ENCODE peak calls at places on chromosomes 2 and 18, in five cellular contexts. One of them, this sample, is unnamed.

GRCh38 chr18:12304351-12305210 is 3.5 kb upstream of the TUBB6 start:
- DNase-seq in HepG2: no peak
- DNase-seq in K562: peak; percentile 44
- DNase-seq in WTC11: no peak
- DNase-seq in GM12878: no peak
- DNase-seq in this sample: no peak

GRCh38 chr2:173854840-173855239 is 110.3 kb downstream of the SP3 start:
- DNase-seq in K562: no peak
- DNase-seq in WTC11: no peak
- DNase-seq in GM12878: no peak
- DNase-seq in HepG2: no peak
- DNase-seq in this sample: peak; percentile 9

GRCh38 chr2:190533175-190533967 is 1.2 kb downstream of the NEMP2 start:
- DNase-seq in K562: peak; percentile 24
- DNase-seq in GM12878: no peak
- DNase-seq in HepG2: no peak
- DNase-seq in WTC11: no peak
- DNase-seq in this sample: no peak

GRCh38 chr2:132668189-132668833 is 1.7 kb downstream of the LYPD1 start:
- DNase-seq in WTC11: peak; percentile 67
- DNase-seq in GM12878: no peak
- DNase-seq in HepG2: no peak
- DNase-seq in K562: no peak
- DNase-seq in this sample: peak; percentile 21

GRCh38 chr2:121999273-121999672 is 243.8 kb downstream of the TSN start:
- DNase-seq in K562: peak; percentile 52
- DNase-seq in HepG2: no peak
- DNase-seq in GM12878: no peak
- DNase-seq in WTC11: no peak
- DNase-seq in this sample: no peak

GRCh38 chr2:208491648-208492047 is 85.1 kb downstream of the PTH2R start:
- DNase-seq in WTC11: no peak
- DNase-seq in K562: peak; percentile 34
- DNase-seq in GM12878: no peak
- DNase-seq in HepG2: no peak
- DNase-seq in this sample: no peak

GRCh38 chr2:239238839-239239606 is 161.8 kb downstream of the HDAC4 start:
- DNase-seq in GM12878: no peak
- DNase-seq in HepG2: no peak
- DNase-seq in K562: no peak
- DNase-seq in WTC11: no peak
- DNase-seq in this sample: no peak

GRCh38 chr2:74497777-74498499 is 1.5 kb downstream of the LBX2 start:
- DNase-seq in K562: no peak
- DNase-seq in WTC11: peak; percentile 71
- DNase-seq in GM12878: no peak
- DNase-seq in HepG2: no peak
- DNase-seq in this sample: no peak

GRCh38 chr2:130375291-130376266 is 19.7 kb downstream of the PTPN18 start:
- DNase-seq in K562: no peak
- DNase-seq in HepG2: no peak
- DNase-seq in WTC11: no peak
- DNase-seq in GM12878: no peak
- DNase-seq in this sample: no peak

GRCh38 chr2:198762456-198762855 is 695.3 kb downstream of the SATB2 start:
- DNase-seq in GM12878: no peak
- DNase-seq in WTC11: no peak
- DNase-seq in K562: no peak
- DNase-seq in HepG2: no peak
- DNase-seq in this sample: no peak

GRCh38 chr2:70898363-70899240 is 37.1 kb upstream of the ATP6V1B1 start:
- DNase-seq in HepG2: no peak
- DNase-seq in WTC11: peak; percentile 58
- DNase-seq in GM12878: no peak
- DNase-seq in K562: no peak
- DNase-seq in this sample: no peak

DNA sequence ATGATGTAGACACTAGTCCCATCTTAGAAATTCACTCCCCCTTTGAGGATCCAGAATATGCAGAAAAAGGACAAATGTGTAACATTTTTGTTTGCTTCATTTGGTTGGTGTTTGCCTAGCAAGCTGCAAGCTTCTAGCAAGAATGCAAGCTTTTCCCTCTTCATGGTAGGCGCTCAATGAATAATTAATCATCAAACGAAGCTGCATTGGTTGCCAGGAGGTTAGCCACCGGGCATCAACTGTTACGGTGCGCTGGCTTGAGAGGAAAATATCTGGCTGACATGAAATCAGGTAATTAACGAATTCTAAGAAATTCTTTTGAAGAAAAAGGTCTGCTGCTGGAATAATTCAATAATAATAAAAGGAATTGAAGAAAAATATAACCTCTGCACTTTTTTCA is 341.0 kb upstream of the KYNU start:
- DNase-seq in HepG2: no peak
- DNase-seq in WTC11: no peak
- DNase-seq in K562: no peak
- DNase-seq in GM12878: no peak
- DNase-seq in this sample: no peak
- TF ChIP-seq ESRRA in HepG2: no peak
- TF ChIP-seq ESRRA in WTC11: no peak
- TF ChIP-seq ESRRA in K562: no peak
- TF ChIP-seq ESRRA in GM12878: no peak
- TF ChIP-seq ESRRA in this sample: no peak

GRCh38 chr18:37230762-37231161 is 334.8 kb downstream of the CELF4 start:
- DNase-seq in WTC11: no peak
- DNase-seq in GM12878: no peak
- DNase-seq in K562: no peak
- DNase-seq in HepG2: no peak
- DNase-seq in this sample: no peak
- TF ChIP-seq USF2 in WTC11: no peak
- TF ChIP-seq USF2 in GM12878: no peak
- TF ChIP-seq USF2 in K562: no peak
- TF ChIP-seq USF2 in HepG2: no peak
- TF ChIP-seq USF2 in this sample: no peak

GRCh38 chr18:23802817-23803216 is 113.6 kb downstream of the LAMA3 start:
- DNase-seq in GM12878: no peak
- DNase-seq in WTC11: no peak
- DNase-seq in K562: no peak
- DNase-seq in HepG2: no peak
- DNase-seq in this sample: no peak
- TF ChIP-seq ESRRA in GM12878: no peak
- TF ChIP-seq ESRRA in WTC11: no peak
- TF ChIP-seq ESRRA in K562: no peak
- TF ChIP-seq ESRRA in HepG2: no peak
- TF ChIP-seq ESRRA in this sample: no peak

DNA sequence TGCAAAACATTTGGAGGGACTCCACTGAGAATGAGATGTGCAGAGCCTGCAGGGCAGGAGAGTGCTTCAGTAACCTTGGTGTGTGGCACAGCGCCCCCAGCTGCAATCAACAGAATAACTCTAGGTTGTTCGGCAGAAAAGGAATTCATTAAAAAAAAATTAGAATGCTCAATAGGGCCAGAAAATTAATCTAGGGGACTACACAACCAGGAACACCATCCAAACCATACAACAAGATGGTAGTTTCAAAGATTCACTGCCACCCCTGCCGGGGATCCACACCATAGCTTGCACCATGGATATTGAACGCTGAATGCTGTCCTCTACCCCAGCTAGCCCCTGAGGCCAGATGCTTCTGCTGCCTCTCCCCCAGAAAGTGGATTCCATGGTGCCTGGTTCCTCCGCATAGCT is 50.1 kb downstream of the THUMPD2 start:
- DNase-seq in WTC11: peak; percentile 63
- DNase-seq in K562: peak; percentile 58
- DNase-seq in GM12878: no peak
- DNase-seq in HepG2: peak; percentile 58
- DNase-seq in this sample: peak; percentile 36
- TF ChIP-seq USF2 in WTC11: no peak
- TF ChIP-seq USF2 in K562: no peak
- TF ChIP-seq USF2 in GM12878: no peak
- TF ChIP-seq USF2 in HepG2: no peak
- TF ChIP-seq USF2 in this sample: no peak

DNA sequence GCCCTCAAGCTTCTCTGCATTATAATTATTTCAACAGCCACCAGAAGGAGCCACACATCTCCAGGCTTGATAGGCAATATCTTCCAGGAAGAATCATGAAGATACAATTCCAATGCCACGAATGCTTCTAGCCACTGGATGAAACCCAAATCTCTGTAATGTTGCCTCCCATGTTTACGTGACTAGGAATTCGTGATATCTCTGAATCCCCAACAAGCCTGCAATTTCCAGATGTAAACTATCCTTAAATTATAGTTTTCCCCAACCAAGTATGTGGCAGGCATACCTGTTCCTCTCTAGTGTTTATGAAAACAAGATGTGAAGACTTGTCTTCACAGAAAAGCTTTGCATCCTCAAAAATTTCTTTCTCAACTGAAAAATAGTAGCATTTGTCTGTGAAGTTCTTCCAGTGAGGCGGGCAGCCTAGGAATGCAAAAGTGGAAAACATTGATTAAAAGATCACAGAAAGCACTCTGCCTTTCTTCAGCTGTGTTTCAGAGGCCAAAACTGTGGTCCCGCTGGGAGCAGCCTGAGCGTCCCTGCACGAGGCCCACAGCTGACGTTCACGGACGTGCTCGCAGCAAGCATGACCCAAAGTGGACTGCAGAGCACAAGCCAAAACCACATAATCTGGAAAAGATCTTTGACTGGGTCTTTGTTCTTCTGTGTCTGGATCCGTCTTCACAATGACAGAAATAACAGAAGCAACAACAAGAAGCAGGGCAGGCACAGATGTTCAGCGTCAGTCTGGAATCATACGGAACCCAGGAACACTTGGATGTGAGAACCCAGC is 65.1 kb upstream of the THOC1 start:
- DNase-seq in K562: no peak
- DNase-seq in GM12878: no peak
- DNase-seq in WTC11: no peak
- DNase-seq in HepG2: no peak
- DNase-seq in this sample: no peak
- TF ChIP-seq ESRRA in K562: no peak
- TF ChIP-seq ESRRA in GM12878: no peak
- TF ChIP-seq ESRRA in WTC11: no peak
- TF ChIP-seq ESRRA in HepG2: no peak
- TF ChIP-seq ESRRA in this sample: no peak

DNA sequence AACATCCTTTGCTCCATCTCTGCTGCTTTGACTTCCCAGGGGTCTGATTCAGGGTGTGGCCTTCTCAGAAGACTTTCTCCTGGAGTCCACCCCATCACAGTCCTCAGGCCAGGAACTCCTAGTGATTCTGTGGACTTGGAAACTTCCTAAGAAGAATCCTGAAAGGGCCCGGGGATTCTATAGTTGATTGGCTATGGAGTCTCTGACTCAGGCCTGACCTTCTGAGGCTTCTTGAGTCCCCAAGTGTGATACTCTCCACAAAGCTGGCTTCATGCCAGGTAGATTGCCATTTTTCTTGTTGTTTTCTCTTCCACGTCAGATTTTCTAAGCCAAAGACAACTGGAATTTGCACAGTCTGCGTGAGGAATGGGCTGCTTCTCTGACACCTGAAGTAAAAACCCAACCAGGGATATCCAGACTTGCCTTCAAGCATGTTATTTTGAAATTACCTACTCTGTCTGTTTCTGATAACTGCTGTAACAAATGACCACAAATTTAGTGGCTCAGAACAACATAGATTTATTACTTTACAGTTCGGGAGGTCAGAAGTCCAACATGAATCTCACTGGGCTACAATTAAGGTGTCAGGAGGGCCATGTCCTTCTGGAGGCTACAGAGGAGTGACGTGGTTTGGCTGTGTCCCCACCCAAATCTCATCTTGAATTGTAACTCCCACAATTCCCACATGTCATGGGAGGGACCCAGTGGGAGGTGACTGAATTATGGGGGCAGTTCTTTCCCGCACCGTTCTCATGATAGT is 69.3 kb downstream of the ALPK2 start:
- DNase-seq in WTC11: no peak
- DNase-seq in HepG2: no peak
- DNase-seq in GM12878: no peak
- DNase-seq in K562: no peak
- DNase-seq in this sample: no peak
- TF ChIP-seq USF2 in WTC11: no peak
- TF ChIP-seq USF2 in HepG2: no peak
- TF ChIP-seq USF2 in GM12878: no peak
- TF ChIP-seq USF2 in K562: no peak
- TF ChIP-seq USF2 in this sample: no peak

GRCh38 chr2:119827866-119828507 is 68.3 kb downstream of the PTPN4 start:
- DNase-seq in HepG2: no peak
- DNase-seq in GM12878: no peak
- DNase-seq in K562: peak; percentile 11
- DNase-seq in WTC11: no peak
- DNase-seq in this sample: no peak
- TF ChIP-seq ESRRA in HepG2: no peak
- TF ChIP-seq ESRRA in GM12878: no peak
- TF ChIP-seq ESRRA in K562: no peak
- TF ChIP-seq ESRRA in WTC11: no peak
- TF ChIP-seq ESRRA in this sample: no peak

GRCh38 chr18:23953984-23954383 is 60.6 kb upstream of the TTC39C start:
- DNase-seq in WTC11: no peak
- DNase-seq in GM12878: no peak
- DNase-seq in HepG2: no peak
- DNase-seq in K562: no peak
- DNase-seq in this sample: no peak
- TF ChIP-seq USF2 in WTC11: no peak
- TF ChIP-seq USF2 in GM12878: no peak
- TF ChIP-seq USF2 in HepG2: no peak
- TF ChIP-seq USF2 in K562: no peak
- TF ChIP-seq USF2 in this sample: no peak

DNA sequence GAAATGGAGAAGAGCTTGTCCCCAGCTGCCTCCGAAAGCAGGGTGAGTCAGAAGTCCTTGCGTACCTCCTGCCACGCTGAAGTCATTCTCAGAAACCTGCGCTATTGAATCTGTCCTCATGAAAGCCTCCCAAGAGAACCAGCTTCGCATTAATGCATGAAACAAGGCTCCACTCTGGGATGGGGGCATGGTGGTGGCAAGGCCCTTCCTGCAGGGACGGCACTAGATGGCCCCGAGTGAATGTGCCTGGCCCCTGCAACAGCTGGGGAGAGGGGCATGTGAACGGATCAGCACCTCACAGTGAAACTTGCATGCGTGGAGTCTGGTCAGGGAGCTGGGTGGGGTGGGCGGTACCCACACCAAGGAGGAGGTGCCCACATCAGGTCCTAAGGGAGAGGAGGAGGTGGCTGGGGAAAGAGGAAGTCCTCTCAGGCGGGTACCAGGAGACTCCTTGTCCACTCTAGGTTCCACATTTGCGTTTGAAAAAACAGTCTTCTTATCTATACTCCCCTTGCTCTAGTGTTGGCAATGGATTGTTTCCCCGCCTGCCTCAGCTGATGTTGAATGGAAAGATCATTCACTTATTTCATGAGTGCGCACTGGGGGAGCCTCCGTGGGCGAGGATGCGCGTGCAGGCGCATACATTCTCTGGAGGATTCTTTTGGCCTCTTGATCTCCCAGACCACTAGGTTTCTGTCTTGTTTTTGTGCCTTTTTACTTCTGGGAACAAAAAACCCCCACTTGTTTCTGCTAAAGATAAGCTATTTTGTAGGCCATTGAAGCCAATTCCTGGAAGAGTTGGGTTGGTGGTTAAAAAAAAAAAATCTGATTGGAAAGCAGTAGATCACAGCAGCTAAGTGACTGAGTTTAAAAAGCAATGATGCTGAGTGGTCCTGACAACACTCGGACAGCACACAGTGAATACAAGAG is 104.8 kb downstream of the KLHL29 start:
- DNase-seq in K562: peak; percentile 4
- DNase-seq in WTC11: no peak
- DNase-seq in GM12878: no peak
- DNase-seq in HepG2: no peak
- DNase-seq in this sample: no peak
- TF ChIP-seq ESRRA in K562: no peak
- TF ChIP-seq ESRRA in WTC11: no peak
- TF ChIP-seq ESRRA in GM12878: no peak
- TF ChIP-seq ESRRA in HepG2: no peak
- TF ChIP-seq ESRRA in this sample: no peak

This sample was measured in A549.